ENCODE peak calls at places on chromosomes 6 and 20, in five cellular contexts. I, H, C, K and T are unnamed samples.

GRCh38 chr6:49513153-49513989 is 13.6 kb downstream of the GLYATL3 start:
- DNase-seq in I (no peak), H (no peak), C (no peak), K (no peak), T (no peak)

GRCh38 chr6:28985396-28986164 is 19.5 kb downstream of the ZNF311 start:
- DNase-seq in I (peak), H (no peak), C (no peak), K (peak), T (peak)

GRCh38 chr6:138722425-138723371 is 50.9 kb upstream of the CCDC28A start:
- DNase-seq in I (peak), H (no peak), C (no peak), K (no peak), T (peak)

GRCh38 chr6:57423468-57423867 is 106.0 kb downstream of the PRIM2 start:
- DNase-seq in I (no peak), H (no peak), C (no peak), K (no peak), T (no peak)

GRCh38 chr6:110180228-110181008 is at the start of gene CDC40:
- DNase-seq in I (no peak), H (no peak), C (no peak), K (peak), T (no peak)

GRCh38 chr6:128246472-128246871 is 273.9 kb downstream of the PTPRK start:
- DNase-seq in I (no peak), H (no peak), C (no peak), K (no peak), T (no peak)

GRCh38 chr6:165119231-165120020 is 190.0 kb downstream of the C6orf118 start:
- DNase-seq in I (no peak), H (no peak), C (no peak), K (no peak), T (no peak)

GRCh38 chr6:114650891-114651290 is 308.1 kb upstream of the HS3ST5 start:
- DNase-seq in I (peak), H (no peak), C (no peak), K (no peak), T (peak)

GRCh38 chr6:16514249-16514648 is 247.0 kb downstream of the ATXN1 start:
- DNase-seq in I (peak), H (no peak), C (no peak), K (no peak), T (peak)

GRCh38 chr6:37072526-37072925 is 67.1 kb downstream of the FGD2 start:
- DNase-seq in I (no peak), H (no peak), C (no peak), K (no peak), T (no peak)

GRCh38 chr20:51372176-51372803 is 170.2 kb downstream of the NFATC2 start:
- DNase-seq in I (peak), H (peak), C (no peak), K (peak), T (peak)

GRCh38 chr20:5991623-5992441 is 41.4 kb downstream of the MCM8 start:
- DNase-seq in I (peak), H (no peak), C (no peak), K (no peak), T (no peak)

GRCh38 chr6:37516076-37516919 is 16.6 kb upstream of the CCDC167 start:
- DNase-seq in I (peak), H (peak), C (no peak), K (peak), T (no peak)

GRCh38 chr6:39310542-39310941 is 3.7 kb downstream of the KCNK17 start:
- DNase-seq in I (no peak), H (no peak), C (no peak), K (no peak), T (no peak)